ENCODE peak calls at places on chromosomes 13 and 19, in six cellular contexts. N, M, V, Y, S and F are unnamed samples.

GRCh38 chr13:21034602-21035190 is 26.7 kb downstream of the LATS2 start:
- DNase-seq in Y (peak), S (peak), N (no peak), V (no peak), M (no peak), F (no peak)

GRCh38 chr13:112510002-112510780 is 77.8 kb downstream of the TUBGCP3 start:
- DNase-seq in V (no peak), Y (peak), M (peak), N (peak), S (peak), F (peak)

GRCh38 chr13:41568990-41569387 is 111.6 kb downstream of the RGCC start:
- DNase-seq in Y (no peak), S (no peak), M (no peak), N (no peak), V (no peak), F (no peak)

GRCh38 chr19:19655641-19656343 is 7.7 kb downstream of the ATP13A1 start:
- DNase-seq in Y (no peak), S (no peak), M (no peak), V (no peak), N (no peak), F (no peak)

GRCh38 chr13:78602561-78603239 is 652 bp downstream of the POU4F1 start:
- DNase-seq in M (no peak), S (no peak), N (no peak), V (no peak), Y (no peak), F (peak)

GRCh38 chr19:22622901-22623840 is 11.0 kb upstream of the ZNF492 start:
- DNase-seq in Y (no peak), S (no peak), N (no peak), V (no peak), M (no peak), F (no peak)

GRCh38 chr13:106112191-106112590 is 423.3 kb downstream of the EFNB2 start:
- DNase-seq in N (no peak), M (no peak), Y (no peak), S (no peak), V (no peak), F (no peak)

GRCh38 chr19:17616961-17617806 is 61.7 kb downstream of the COLGALT1 start:
- DNase-seq in Y (no peak), V (no peak), M (peak), S (peak), N (no peak), F (no peak)

GRCh38 chr19:16051254-16052025 is 24.9 kb upstream of the TPM4 start:
- DNase-seq in N (peak), Y (no peak), V (peak), S (no peak), M (no peak), F (no peak)

GRCh38 chr19:6263306-6264076 is 16.3 kb downstream of the MLLT1 start:
- DNase-seq in S (no peak), V (no peak), N (no peak), M (no peak), Y (no peak), F (no peak)

GRCh38 chr19:45322311-45322710 is 364 bp downstream of the CKM start:
- DNase-seq in N (no peak), V (no peak), M (no peak), S (no peak), Y (no peak), F (no peak)

GRCh38 chr19:42606660-42607351 is 12.1 kb upstream of the CEACAM8 start:
- DNase-seq in S (peak), V (peak), Y (peak), M (peak), N (peak), F (peak)

GRCh38 chr19:11570039-11570462 is 7.4 kb downstream of the ACP5 start:
- DNase-seq in V (no peak), Y (no peak), N (no peak), M (no peak), S (no peak), F (no peak)

GRCh38 chr13:66994498-66995365 is 235.4 kb downstream of the PCDH9 start:
- DNase-seq in Y (no peak), S (no peak), M (no peak), V (no peak), N (no peak), F (no peak)

GRCh38 chr19:33770107-33770506 is 26.6 kb upstream of the KCTD15 start:
- DNase-seq in S (no peak), N (no peak), Y (no peak), V (no peak), M (no peak), F (no peak)

GRCh38 chr13:20398459-20398858 is 127.2 kb downstream of the CRYL1 start:
- DNase-seq in V (no peak), M (no peak), N (no peak), S (no peak), Y (no peak), F (no peak)

GRCh38 chr13:92460479-92460878 is 766.1 kb upstream of the GPC6 start:
- DNase-seq in N (no peak), M (no peak), Y (no peak), S (no peak), V (no peak), F (no peak)

GRCh38 chr13:30572859-30573275 is 44.9 kb upstream of the USPL1 start:
- DNase-seq in N (peak), V (peak), M (peak), Y (no peak), S (no peak), F (no peak)

GRCh38 chr13:95641961-95642621 is 2.4 kb downstream of the DZIP1 start:
- DNase-seq in S (peak), V (no peak), N (no peak), M (no peak), Y (peak), F (peak)

GRCh38 chr19:39218230-39219007 is 14.4 kb upstream of the SYCN start:
- DNase-seq in V (no peak), S (no peak), M (no peak), Y (no peak), N (no peak), F (no peak)

GRCh38 chr13:28867564-28867963 is 47.4 kb downstream of the MTUS2 start:
- DNase-seq in N (no peak), M (no peak), V (no peak), S (no peak), Y (no peak), F (no peak)

GRCh38 chr19:4624301-4624700 is 15.0 kb upstream of the TNFAIP8L1 start:
- DNase-seq in N (no peak), S (no peak), M (no peak), V (no peak), Y (no peak), F (no peak)

GRCh38 chr19:10517760-10518443 is 655 bp upstream of the S1PR5 start:
- DNase-seq in V (no peak), M (peak), S (peak), Y (no peak), N (no peak), F (no peak)

GRCh38 chr13:110073982-110074381 is 233.0 kb downstream of the COL4A1 start:
- DNase-seq in M (no peak), V (no peak), N (no peak), S (no peak), Y (no peak), F (no peak)

GRCh38 chr19:39906283-39906682 is 28.2 kb downstream of the FCGBP start:
- DNase-seq in S (no peak), M (no peak), V (no peak), Y (no peak), N (no peak), F (no peak)

GRCh38 chr13:106596287-106596937 is 28.5 kb upstream of the ARGLU1 start:
- DNase-seq in N (no peak), V (no peak), M (no peak), S (no peak), Y (no peak), F (no peak)

GRCh38 chr19:43425567-43426392 is 11.1 kb downstream of the TEX101 start:
- DNase-seq in S (no peak), V (no peak), N (peak), Y (no peak), M (no peak), F (no peak)

GRCh38 chr13:73934215-73934623 is 200.0 kb downstream of the KLF12 start:
- DNase-seq in S (no peak), V (no peak), N (no peak), M (no peak), Y (no peak), F (no peak)

GRCh38 chr19:8611890-8612806 is 1.6 kb upstream of the ADAMTS10 start:
- DNase-seq in M (peak), N (no peak), Y (no peak), V (no peak), S (no peak), F (no peak)